ENCODE peak calls at places on chromosomes 5 and 9, in five cellular contexts. V is cardiac muscle cell, G is progenitor cell of endocrine pancreas, J is IMR-90, M is PC-3. E is an unnamed sample.

GRCh38 chr5:143921525-143922311 is 109.8 kb downstream of the HMHB1 start:
- DNase-seq in V (no peak), G (no peak), J (peak; percentile 85), M (peak; percentile 92), E (no peak)

GRCh38 chr5:435961-436640 is 6.9 kb upstream of the EXOC3 start:
- DNase-seq in V (peak; percentile 25), G (no peak), J (peak; percentile 30), M (peak; percentile 63), E (no peak)

GRCh38 chr5:11724947-11725346 is 179.3 kb downstream of the CTNND2 start:
- DNase-seq in V (no peak), G (no peak), J (no peak), M (peak; percentile 19), E (no peak)

GRCh38 chr9:37362430-37362829 is 60.1 kb upstream of the GRHPR start:
- DNase-seq in V (no peak), G (no peak), J (no peak), M (no peak), E (no peak)

GRCh38 chr9:90562229-90562628 is 80.4 kb downstream of the DIRAS2 start:
- DNase-seq in V (no peak), G (no peak), J (no peak), M (no peak), E (no peak)

GRCh38 chr5:32848120-32848519 is 137.0 kb downstream of the NPR3 start:
- DNase-seq in V (no peak), G (no peak), J (no peak), M (no peak), E (no peak)

GRCh38 chr9:115593587-115594091 is 475.7 kb upstream of the TNC start:
- DNase-seq in V (peak; percentile 46), G (no peak), J (peak; percentile 78), M (peak; percentile 66), E (no peak)

GRCh38 chr5:107589520-107590193 is 81.1 kb downstream of the EFNA5 start:
- DNase-seq in V (no peak), G (no peak), J (no peak), M (no peak), E (no peak)

GRCh38 chr5:168712280-168712924 is 133.2 kb upstream of the PANK3 start:
- DNase-seq in V (no peak), G (no peak), J (peak; percentile 97), M (peak; percentile 90), E (no peak)

GRCh38 chr5:109784687-109785086 is 95.0 kb downstream of the MAN2A1 start:
- DNase-seq in V (no peak), G (no peak), J (peak; percentile 28), M (no peak), E (no peak)

GRCh38 chr9:114884787-114885452 is 45.5 kb downstream of the TNFSF8 start:
- DNase-seq in V (no peak), G (no peak), J (peak; percentile 22), M (peak; percentile 88), E (no peak)

GRCh38 chr5:169745441-169746146 is 108.5 kb downstream of the DOCK2 start:
- DNase-seq in V (peak; percentile 80), G (no peak), J (peak; percentile 33), M (peak; percentile 36), E (no peak)

GRCh38 chr5:54743997-54744788 is 226.6 kb downstream of the SNX18 start:
- DNase-seq in V (no peak), G (no peak), J (peak; percentile 99), M (peak; percentile 81), E (no peak)

GRCh38 chr5:168123853-168124528 is 167.5 kb upstream of the WWC1 start:
- DNase-seq in V (no peak), G (no peak), J (no peak), M (no peak), E (no peak)

GRCh38 chr9:22097712-22098111 is 88.6 kb upstream of the CDKN2B start:
- DNase-seq in V (no peak), G (no peak), J (peak; percentile 88), M (peak; percentile 30), E (no peak)

GRCh38 chr5:33513786-33514185 is 73.0 kb downstream of the TARS1 start:
- DNase-seq in V (no peak), G (no peak), J (no peak), M (no peak), E (no peak)

GRCh38 chr5:53256746-53257145 is 147.2 kb upstream of the MOCS2 start:
- DNase-seq in V (no peak), G (no peak), J (peak; percentile 89), M (peak; percentile 45), E (no peak)

GRCh38 chr5:78162253-78162862 is 132.1 kb downstream of the AP3B1 start:
- DNase-seq in V (peak; percentile 38), G (no peak), J (peak; percentile 44), M (peak; percentile 7), E (no peak)

GRCh38 chr9:18658764-18659705 is 185.1 kb downstream of the ADAMTSL1 start:
- DNase-seq in V (no peak), G (no peak), J (peak; percentile 64), M (peak; percentile 78), E (no peak)

GRCh38 chr5:137672001-137672400 is 63.9 kb downstream of the KLHL3 start:
- DNase-seq in V (no peak), G (no peak), J (no peak), M (no peak), E (no peak)

GRCh38 chr9:94867281-94867841 is 140.9 kb downstream of the AOPEP start:
- DNase-seq in V (peak; percentile 88), G (peak; percentile 19), J (peak; percentile 91), M (peak; percentile 79), E (no peak)

GRCh38 chr5:103271570-103272289 is 13.2 kb downstream of the MACIR start:
- DNase-seq in V (no peak), G (no peak), J (peak; percentile 11), M (peak; percentile 93), E (no peak)

GRCh38 chr5:441996-442334 is 1.0 kb upstream of the EXOC3 start:
- DNase-seq in V (no peak), G (no peak), J (no peak), M (no peak), E (no peak)

GRCh38 chr5:95317687-95318086 is 32.8 kb upstream of the MCTP1 start:
- DNase-seq in V (no peak), G (no peak), J (no peak), M (no peak), E (no peak)

GRCh38 chr5:95317085-95317484 is 32.2 kb upstream of the MCTP1 start:
- DNase-seq in V (no peak), G (no peak), J (no peak), M (no peak), E (no peak)
- TF ChIP-seq CTCF in V (no peak), G (peak; percentile 33), J (no peak), M (peak; percentile 39), E (no peak)

GRCh38 chr5:65103674-65104035 is 334.9 kb downstream of the CWC27 start:
- DNase-seq in V (no peak), G (no peak), J (no peak), M (no peak), E (no peak)

GRCh38 chr5:65101706-65102105 is 333.0 kb downstream of the CWC27 start:
- DNase-seq in V (no peak), G (no peak), J (peak; percentile 70), M (no peak), E (no peak)

GRCh38 chr5:65102826-65103673 is 334.3 kb downstream of the CWC27 start:
- DNase-seq in V (no peak), G (no peak), J (peak; percentile 15), M (peak; percentile 41), E (no peak)

GRCh38 chr5:65102501-65102825 is 333.7 kb downstream of the CWC27 start:
- DNase-seq in V (no peak), G (no peak), J (no peak), M (no peak), E (no peak)

DNA sequence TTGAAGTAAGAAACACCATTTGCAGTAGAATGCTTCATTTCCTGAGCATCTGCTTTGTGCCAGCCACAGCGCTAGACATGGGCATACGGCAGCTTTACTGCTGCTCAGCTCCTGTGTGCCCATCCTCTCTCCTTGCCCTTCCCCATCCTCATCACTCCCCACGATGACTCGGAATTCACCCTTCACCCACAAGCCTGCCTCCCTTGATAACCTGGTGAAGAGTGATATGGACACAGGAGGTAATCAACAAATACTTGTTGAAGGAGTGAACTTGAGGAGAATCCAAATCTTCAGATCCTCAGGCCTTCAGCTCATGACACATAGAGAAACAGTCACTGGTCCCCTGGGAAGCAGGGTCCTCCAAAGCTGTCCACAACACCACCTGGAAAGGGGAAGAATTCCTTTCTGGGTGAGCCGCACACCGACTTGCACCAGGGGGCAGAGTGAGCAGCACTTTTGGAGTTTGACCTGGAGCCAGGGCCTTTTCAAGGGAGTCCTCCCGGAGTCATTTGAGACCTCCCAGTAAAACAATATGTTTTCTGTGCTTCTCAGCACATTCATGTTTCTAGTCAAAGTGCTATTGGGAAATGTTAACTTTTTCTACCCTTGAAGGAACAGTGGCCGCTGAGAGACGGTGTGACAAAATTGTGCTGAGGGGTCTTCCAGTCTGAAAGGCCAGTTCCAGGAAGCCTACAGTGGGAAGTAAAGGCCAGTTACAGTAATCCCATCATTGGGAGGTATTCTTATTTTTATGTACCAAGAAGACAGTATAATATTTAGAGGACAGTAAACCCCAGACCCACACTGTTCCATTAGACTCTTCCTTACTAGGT is 332.3 kb downstream of the CWC27 start:
- DNase-seq in V (peak; percentile 49), G (peak; percentile 35), J (peak; percentile 86), M (peak; percentile 61), E (no peak)
- TF ChIP-seq CTCF in V (peak; percentile 85), G (peak; percentile 70), J (peak; percentile 67), M (peak; percentile 67), E (peak; percentile 5)

GRCh38 chr9:133538176-133538575 is 3.7 kb downstream of the ADAMTSL2 start:
- DNase-seq in V (no peak), G (no peak), J (no peak), M (no peak), E (no peak)

GRCh38 chr9:133538851-133539250 is 4.3 kb downstream of the ADAMTSL2 start:
- DNase-seq in V (no peak), G (no peak), J (no peak), M (no peak), E (no peak)

GRCh38 chr9:133542002-133542401 is 7.5 kb downstream of the ADAMTSL2 start:
- DNase-seq in V (no peak), G (no peak), J (no peak), M (no peak), E (no peak)

GRCh38 chr9:133539434-133539833 is 4.9 kb downstream of the ADAMTSL2 start:
- DNase-seq in V (no peak), G (no peak), J (no peak), M (no peak), E (no peak)

DNA sequence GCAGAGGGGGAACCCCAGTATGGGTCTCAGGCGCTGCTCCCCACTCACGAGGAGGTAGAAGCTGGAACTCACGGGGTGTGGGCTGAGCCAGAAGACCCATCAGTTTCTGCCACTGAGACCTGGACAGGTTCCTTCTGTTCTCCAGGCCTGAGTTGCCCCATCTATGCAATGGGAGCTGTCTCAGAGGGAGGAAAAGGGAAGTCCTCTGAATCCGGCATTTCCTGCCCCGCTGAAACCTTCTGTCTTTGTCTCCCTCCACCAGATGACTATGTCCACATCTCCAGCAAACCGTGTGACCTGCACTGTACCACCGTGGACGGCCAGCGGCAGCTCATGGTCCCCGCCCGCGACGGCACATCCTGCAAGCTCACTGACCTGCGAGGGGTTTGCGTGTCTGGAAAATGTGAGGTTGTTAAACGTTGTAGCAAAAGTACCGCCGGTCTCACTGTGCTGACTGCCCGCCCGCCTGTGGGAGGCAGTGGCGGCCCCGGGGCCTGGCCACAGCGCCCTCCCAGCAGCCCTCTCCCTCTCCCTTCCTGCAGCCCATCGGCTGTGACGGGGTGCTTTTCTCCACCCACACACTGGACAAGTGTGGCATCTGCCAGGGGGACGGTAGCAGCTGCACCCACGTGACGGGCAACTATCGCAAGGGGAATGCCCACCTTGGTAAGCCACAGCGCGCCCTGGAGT is 6.0 kb downstream of the ADAMTSL2 start:
- DNase-seq in V (no peak), G (no peak), J (no peak), M (no peak), E (no peak)
- TF ChIP-seq CTCF in V (no peak), G (no peak), J (no peak), M (no peak), E (no peak)

GRCh38 chr5:133779828-133780475 is 167.6 kb upstream of the FSTL4 start:
- DNase-seq in V (peak; percentile 17), G (no peak), J (no peak), M (no peak), E (no peak)
- TF ChIP-seq CTCF in V (no peak), G (peak; percentile 17), J (no peak), M (no peak), E (no peak)